ENCODE peak calls at places on chromosome 3, in five cellular contexts. One of them, this sample, is unnamed.

GRCh38 chr3:194592798-194593752 is 40.1 kb downstream of the TMEM44 start:
- DNase-seq in NCI-H2081: no peak
- DNase-seq in GM04504: peak
- DNase-seq in dorsolateral prefrontal cortex: no peak
- DNase-seq in RWPE1: peak
- DNase-seq in this sample: no peak

GRCh38 chr3:120093119-120093922 is 926 bp downstream of the GSK3B start:
- DNase-seq in RWPE1: no peak
- DNase-seq in dorsolateral prefrontal cortex: peak
- DNase-seq in NCI-H2081: no peak
- DNase-seq in GM04504: peak
- DNase-seq in this sample: peak

GRCh38 chr3:55576621-55577020 is 89.5 kb upstream of the WNT5A start:
- DNase-seq in dorsolateral prefrontal cortex: no peak
- DNase-seq in GM04504: no peak
- DNase-seq in NCI-H2081: no peak
- DNase-seq in RWPE1: no peak
- DNase-seq in this sample: no peak

GRCh38 chr3:148643389-148643840 is 54.3 kb upstream of the AGTR1 start:
- DNase-seq in dorsolateral prefrontal cortex: no peak
- DNase-seq in GM04504: peak
- DNase-seq in NCI-H2081: no peak
- DNase-seq in RWPE1: no peak
- DNase-seq in this sample: no peak

GRCh38 chr3:74614133-74614967 is at the start of gene CNTN3:
- DNase-seq in dorsolateral prefrontal cortex: peak
- DNase-seq in NCI-H2081: peak
- DNase-seq in GM04504: no peak
- DNase-seq in RWPE1: no peak
- DNase-seq in this sample: no peak

GRCh38 chr3:83150896-83151295 is 1389.5 kb upstream of the GBE1 start:
- DNase-seq in RWPE1: no peak
- DNase-seq in dorsolateral prefrontal cortex: no peak
- DNase-seq in GM04504: no peak
- DNase-seq in NCI-H2081: no peak
- DNase-seq in this sample: no peak

GRCh38 chr3:133949438-133949837 is 53.8 kb upstream of the RAB6B start:
- DNase-seq in GM04504: no peak
- DNase-seq in dorsolateral prefrontal cortex: no peak
- DNase-seq in RWPE1: no peak
- DNase-seq in NCI-H2081: peak
- DNase-seq in this sample: no peak

GRCh38 chr3:101806491-101806890 is 27.5 kb downstream of the NXPE3 start:
- DNase-seq in NCI-H2081: no peak
- DNase-seq in GM04504: no peak
- DNase-seq in RWPE1: no peak
- DNase-seq in dorsolateral prefrontal cortex: no peak
- DNase-seq in this sample: no peak

GRCh38 chr3:178257491-178257890 is 278.7 kb upstream of the KCNMB2 start:
- DNase-seq in dorsolateral prefrontal cortex: no peak
- DNase-seq in RWPE1: no peak
- DNase-seq in NCI-H2081: no peak
- DNase-seq in GM04504: no peak
- DNase-seq in this sample: peak

GRCh38 chr3:32842531-32842931 is 24.7 kb downstream of the TRIM71 start:
- DNase-seq in dorsolateral prefrontal cortex: no peak
- DNase-seq in GM04504: no peak
- DNase-seq in NCI-H2081: no peak
- DNase-seq in RWPE1: no peak
- DNase-seq in this sample: peak

GRCh38 chr3:17070560-17070959 is 185.8 kb downstream of the PLCL2 start:
- DNase-seq in NCI-H2081: peak
- DNase-seq in RWPE1: no peak
- DNase-seq in GM04504: peak
- DNase-seq in dorsolateral prefrontal cortex: no peak
- DNase-seq in this sample: peak